ENCODE peak calls at places on chromosome 2, in six cellular contexts. T is WTC11, E is K562, V is GM23338, A is HepG2, I is GM12878. Q is an unnamed sample.

GRCh38 chr2:158507141-158507540 is 50.4 kb downstream of the PKP4 start:
- DNase-seq in T (no peak), A (no peak), I (no peak), V (no peak), E (no peak), Q (no peak)

GRCh38 chr2:43579275-43579981 is 16.4 kb downstream of the THADA start:
- DNase-seq in A (no peak), E (no peak), V (no peak), I (no peak), T (no peak), Q (no peak)

GRCh38 chr2:169716229-169716886 is 17.3 kb upstream of the KLHL23 start:
- DNase-seq in V (no peak), A (no peak), E (peak), I (no peak), T (no peak), Q (no peak)

GRCh38 chr2:181937473-181937872 is 45.9 kb downstream of the ITPRID2 start:
- DNase-seq in E (no peak), T (no peak), V (no peak), A (no peak), I (no peak), Q (no peak)

GRCh38 chr2:10414000-10414451 is 34.1 kb downstream of the ODC1 start:
- DNase-seq in V (no peak), T (no peak), A (no peak), E (no peak), I (no peak), Q (no peak)

GRCh38 chr2:160417745-160418397 is 75.7 kb downstream of the RBMS1 start:
- DNase-seq in V (peak), I (no peak), T (no peak), E (no peak), A (no peak), Q (no peak)

GRCh38 chr2:28683100-28683706 is 68.4 kb upstream of the PPP1CB start:
- DNase-seq in V (peak), A (peak), I (no peak), T (no peak), E (peak), Q (peak)

GRCh38 chr2:178836807-178837206 is 29.6 kb upstream of the TTN start:
- DNase-seq in V (peak), A (no peak), E (no peak), T (no peak), I (no peak), Q (no peak)

GRCh38 chr2:106575955-106576354 is 88.8 kb downstream of the CD8B2 start:
- DNase-seq in I (no peak), V (peak), T (peak), E (no peak), A (no peak), Q (no peak)

GRCh38 chr2:46315103-46315890 is 18.1 kb downstream of the EPAS1 start:
- DNase-seq in E (peak), I (no peak), A (peak), V (no peak), T (no peak), Q (no peak)

GRCh38 chr2:4635289-4635688 is 931.9 kb downstream of the DCDC2C start:
- DNase-seq in V (no peak), E (no peak), T (no peak), I (no peak), A (no peak), Q (no peak)

GRCh38 chr2:101619191-101619591 is 78.3 kb upstream of the MAP4K4 start:
- DNase-seq in A (no peak), V (no peak), T (no peak), I (no peak), E (no peak), Q (no peak)

DNA sequence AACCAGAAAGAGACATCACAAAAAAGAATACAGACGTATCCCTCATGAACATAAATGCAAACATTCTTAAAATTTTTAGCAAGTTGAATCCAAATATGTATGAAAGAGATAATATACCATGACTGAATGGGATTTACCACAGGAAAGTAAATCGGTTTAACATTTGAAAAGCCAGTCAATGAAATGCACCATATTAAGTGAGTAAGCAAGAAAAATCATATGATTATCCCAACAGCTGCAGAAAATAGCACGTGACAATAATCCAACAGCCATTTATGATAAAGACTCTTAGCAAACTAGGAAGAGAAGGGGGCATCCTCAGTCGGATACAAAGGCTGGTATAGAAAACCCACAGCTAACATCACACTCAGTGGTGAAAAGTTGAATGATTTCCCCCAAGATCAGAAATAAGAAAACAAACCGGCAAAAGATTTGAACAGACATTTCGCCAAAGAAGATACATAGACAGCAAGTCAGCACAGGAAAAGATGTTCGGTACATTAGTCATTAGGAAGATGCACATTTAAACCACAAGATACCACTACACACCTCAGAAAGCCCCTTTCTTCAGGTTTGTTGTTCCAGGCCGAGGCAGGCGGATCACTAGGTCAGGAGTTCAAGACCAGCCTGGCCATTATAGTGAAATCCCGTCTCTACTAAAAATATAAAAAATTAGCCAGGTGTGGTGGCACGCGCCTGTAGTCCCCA is 144.3 kb downstream of the INHBB start:
- DNase-seq in T (no peak), I (no peak), V (no peak), E (no peak), A (no peak), Q (no peak)
- TF ChIP-seq CREB1 in T (no peak), I (no peak), V (no peak), E (no peak), A (no peak), Q (no peak)

DNA sequence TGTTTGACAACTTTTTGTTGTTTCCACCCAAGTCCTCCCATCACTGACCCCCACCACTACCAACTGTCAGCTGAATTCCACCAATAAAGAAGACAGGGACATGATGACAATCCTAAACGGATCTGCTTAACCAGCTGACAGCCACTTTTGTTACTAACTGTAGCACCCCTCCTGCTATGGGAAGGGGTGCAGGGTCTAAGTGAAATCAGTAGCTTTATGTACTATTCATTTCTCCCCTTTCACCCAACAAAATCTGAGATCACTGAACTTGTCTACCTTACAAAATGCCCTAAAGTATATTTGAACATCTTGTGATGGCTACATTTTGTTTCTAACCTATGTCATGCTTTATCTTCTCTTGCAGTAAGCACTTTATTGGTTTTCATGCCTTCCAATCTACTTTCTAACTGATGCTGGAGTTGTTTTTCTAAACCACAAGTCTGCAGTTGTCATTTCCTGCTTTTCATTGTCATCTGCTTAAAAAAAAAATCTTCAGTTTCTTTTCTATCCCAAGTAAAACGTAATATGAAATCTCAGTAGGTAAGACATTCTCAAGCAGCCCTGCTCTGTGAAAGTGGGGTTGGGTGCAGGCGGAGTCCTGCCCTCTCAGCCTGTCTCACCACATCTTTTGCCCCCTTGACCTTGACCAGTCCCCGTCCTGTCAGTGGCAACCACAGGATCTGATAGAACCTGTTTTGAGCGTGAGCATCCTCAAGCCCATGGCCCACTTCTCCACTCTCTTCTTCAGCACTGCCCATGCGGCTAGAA is 80.2 kb upstream of the CPO start:
- DNase-seq in I (no peak), T (no peak), A (no peak), E (no peak), V (no peak), Q (no peak)
- TF ChIP-seq CREB1 in I (no peak), T (no peak), A (no peak), E (no peak), V (no peak), Q (no peak)

GRCh38 chr2:20381457-20381856 is 30.8 kb upstream of the PUM2 start:
- DNase-seq in A (peak), T (no peak), V (no peak), I (no peak), E (peak), Q (peak)
- TF ChIP-seq CREB1 in A (no peak), T (no peak), V (no peak), I (no peak), E (no peak), Q (no peak)

GRCh38 chr2:165967746-165968145 is 14.2 kb upstream of the TTC21B start:
- DNase-seq in I (no peak), V (no peak), E (no peak), T (no peak), A (no peak), Q (no peak)

GRCh38 chr2:165970663-165971062 is 17.1 kb upstream of the TTC21B start:
- DNase-seq in V (peak), A (no peak), E (no peak), I (no peak), T (no peak), Q (no peak)

DNA sequence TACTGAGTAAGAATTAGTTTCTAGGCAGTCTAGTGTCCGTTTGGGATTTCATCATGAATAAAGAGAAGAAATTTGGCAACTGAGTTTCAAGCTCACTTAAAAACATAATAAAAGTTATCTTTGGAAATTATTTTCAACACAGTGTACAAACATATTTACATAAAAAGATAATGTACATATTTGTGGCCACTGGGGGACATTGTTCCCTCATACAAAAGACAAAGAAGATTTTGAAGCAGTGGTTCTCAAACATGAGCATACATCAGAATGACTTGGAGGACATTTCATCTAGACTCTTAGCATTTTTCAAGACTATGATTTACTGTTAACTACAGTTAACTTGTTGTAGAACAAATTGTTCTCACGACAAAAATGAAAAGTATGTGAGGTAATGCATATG is 15.7 kb upstream of the TTC21B start:
- DNase-seq in E (no peak), V (no peak), A (no peak), T (no peak), I (no peak), Q (no peak)
- TF ChIP-seq CREB1 in E (no peak), V (no peak), A (no peak), T (no peak), I (no peak), Q (no peak)

GRCh38 chr2:37610638-37611289 is 60.7 kb downstream of the CDC42EP3 start:
- DNase-seq in E (no peak), I (no peak), T (no peak), A (no peak), V (no peak), Q (no peak)
- TF ChIP-seq CREB1 in E (no peak), I (no peak), T (no peak), A (no peak), V (no peak), Q (no peak)

DNA sequence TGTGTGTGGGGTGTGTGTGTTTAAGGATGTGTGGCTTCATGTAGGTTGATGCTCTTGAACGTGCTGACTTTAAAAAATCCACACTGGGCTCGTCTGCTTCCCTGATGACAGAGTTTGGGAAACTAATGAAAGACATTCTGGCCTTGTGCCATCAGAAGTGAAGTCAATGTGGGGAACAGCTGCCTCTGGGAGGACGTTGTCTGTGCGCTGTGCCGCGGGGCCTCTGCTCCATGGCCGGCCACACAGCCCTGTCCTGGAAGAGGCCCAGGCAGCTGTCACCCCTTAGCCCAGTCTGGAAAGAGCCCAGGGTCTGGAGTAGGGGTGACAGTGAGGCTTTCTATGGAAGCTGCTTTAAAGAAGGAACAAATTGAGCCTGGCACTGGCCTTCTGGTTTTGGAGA is 155.8 kb downstream of the SH3RF3 start:
- DNase-seq in A (no peak), I (no peak), V (no peak), E (no peak), T (no peak), Q (no peak)
- TF ChIP-seq CREB1 in A (no peak), I (no peak), V (no peak), E (no peak), T (no peak), Q (no peak)

DNA sequence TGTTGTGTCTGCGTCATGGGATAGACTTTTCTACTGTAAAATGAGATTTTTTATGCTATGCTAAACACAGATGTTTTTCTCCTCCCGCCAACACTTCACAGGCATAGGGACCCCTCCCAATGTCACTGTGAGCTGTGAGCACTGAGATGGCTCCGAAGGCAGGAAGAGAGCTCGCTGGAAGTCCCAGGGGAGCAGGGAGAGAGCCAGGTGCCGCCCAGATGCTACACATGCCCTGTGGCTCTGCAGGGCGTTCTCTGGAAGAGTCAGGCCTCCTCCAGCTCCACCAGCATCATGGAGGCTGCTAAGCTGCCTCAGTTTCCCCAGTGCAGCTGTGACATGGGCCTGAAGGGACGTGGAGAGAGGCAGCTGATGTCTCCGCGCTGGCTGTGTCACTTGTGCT is 176.5 kb upstream of the HDAC4 start:
- DNase-seq in T (no peak), E (no peak), A (no peak), I (no peak), V (no peak), Q (no peak)
- TF ChIP-seq CREB1 in T (no peak), E (no peak), A (no peak), I (no peak), V (no peak), Q (no peak)

DNA sequence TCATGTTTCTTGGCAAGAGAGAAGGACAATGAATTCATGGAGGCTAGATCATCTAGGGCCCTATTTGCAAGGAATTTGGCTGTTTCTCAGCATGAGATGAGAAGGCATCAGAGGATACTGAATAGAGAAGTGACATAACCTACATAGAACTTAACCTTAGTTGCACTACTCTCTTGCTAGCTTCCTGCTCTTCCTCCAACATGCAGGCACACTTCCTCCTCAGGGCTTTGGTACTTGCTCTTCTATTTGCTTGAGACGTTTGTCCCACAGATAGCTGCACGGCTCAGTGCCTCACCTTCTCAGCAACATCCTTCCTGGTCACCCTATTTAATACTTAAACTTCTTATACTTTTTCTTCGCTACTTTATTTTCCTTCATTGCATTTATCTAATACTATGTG is 20.0 kb upstream of the LANCL1 start:
- DNase-seq in I (no peak), V (no peak), T (no peak), A (no peak), E (no peak), Q (no peak)
- TF ChIP-seq CREB1 in I (no peak), V (no peak), T (no peak), A (no peak), E (no peak), Q (no peak)